ENCODE peak calls at places on chromosome 18, in five cellular contexts. One of them, this sample, is unnamed.

GRCh38 chr18:8754995-8755955 is 49.9 kb downstream of the MTCL1 start:
- DNase-seq in amniotic stem cell: no peak
- DNase-seq in NCI-H1092 treated with DMSO at 0.1 percent for 48 hours: no peak
- DNase-seq in brain microvascular endothelial cell: peak
- DNase-seq in cardiac fibroblast: no peak
- DNase-seq in this sample: no peak

GRCh38 chr18:31819106-31819924 is 58.6 kb upstream of the SLC25A52 start:
- DNase-seq in amniotic stem cell: peak
- DNase-seq in NCI-H1092 treated with DMSO at 0.1 percent for 48 hours: peak
- DNase-seq in brain microvascular endothelial cell: peak
- DNase-seq in cardiac fibroblast: peak
- DNase-seq in this sample: no peak

GRCh38 chr18:66894851-66895250 is 291.0 kb upstream of the CDH19 start:
- DNase-seq in amniotic stem cell: no peak
- DNase-seq in NCI-H1092 treated with DMSO at 0.1 percent for 48 hours: no peak
- DNase-seq in brain microvascular endothelial cell: no peak
- DNase-seq in cardiac fibroblast: no peak
- DNase-seq in this sample: no peak

GRCh38 chr18:76565238-76566173 is 70.5 kb upstream of the ZNF516 start:
- DNase-seq in amniotic stem cell: peak
- DNase-seq in NCI-H1092 treated with DMSO at 0.1 percent for 48 hours: no peak
- DNase-seq in brain microvascular endothelial cell: peak
- DNase-seq in cardiac fibroblast: peak
- DNase-seq in this sample: peak

GRCh38 chr18:23422751-23423418 is 30.2 kb upstream of the RIOK3 start:
- DNase-seq in amniotic stem cell: no peak
- DNase-seq in NCI-H1092 treated with DMSO at 0.1 percent for 48 hours: no peak
- DNase-seq in brain microvascular endothelial cell: peak
- DNase-seq in cardiac fibroblast: peak
- DNase-seq in this sample: no peak

GRCh38 chr18:75320506-75320905 is 107.0 kb downstream of the SMIM21 start:
- DNase-seq in amniotic stem cell: no peak
- DNase-seq in NCI-H1092 treated with DMSO at 0.1 percent for 48 hours: no peak
- DNase-seq in brain microvascular endothelial cell: no peak
- DNase-seq in cardiac fibroblast: no peak
- DNase-seq in this sample: no peak

GRCh38 chr18:12304351-12305210 is 3.5 kb upstream of the TUBB6 start:
- DNase-seq in amniotic stem cell: no peak
- DNase-seq in NCI-H1092 treated with DMSO at 0.1 percent for 48 hours: peak
- DNase-seq in brain microvascular endothelial cell: no peak
- DNase-seq in cardiac fibroblast: no peak
- DNase-seq in this sample: no peak

GRCh38 chr18:9240270-9240669 is 94.3 kb upstream of the TWSG1 start:
- DNase-seq in amniotic stem cell: no peak
- DNase-seq in NCI-H1092 treated with DMSO at 0.1 percent for 48 hours: no peak
- DNase-seq in brain microvascular endothelial cell: no peak
- DNase-seq in cardiac fibroblast: no peak
- DNase-seq in this sample: no peak

GRCh38 chr18:9943311-9943710 is 29.5 kb downstream of the VAPA start:
- DNase-seq in amniotic stem cell: no peak
- DNase-seq in NCI-H1092 treated with DMSO at 0.1 percent for 48 hours: peak
- DNase-seq in brain microvascular endothelial cell: no peak
- DNase-seq in cardiac fibroblast: no peak
- DNase-seq in this sample: no peak

GRCh38 chr18:31965331-31965970 is 22.5 kb upstream of the TRAPPC8 start:
- DNase-seq in amniotic stem cell: no peak
- DNase-seq in NCI-H1092 treated with DMSO at 0.1 percent for 48 hours: no peak
- DNase-seq in brain microvascular endothelial cell: no peak
- DNase-seq in cardiac fibroblast: no peak
- DNase-seq in this sample: no peak

GRCh38 chr18:68623342-68623741 is 91.6 kb downstream of the TMX3 start:
- DNase-seq in amniotic stem cell: peak
- DNase-seq in NCI-H1092 treated with DMSO at 0.1 percent for 48 hours: peak
- DNase-seq in brain microvascular endothelial cell: peak
- DNase-seq in cardiac fibroblast: peak
- DNase-seq in this sample: peak

GRCh38 chr18:43068781-43069180 is 46.7 kb downstream of the RIT2 start:
- DNase-seq in amniotic stem cell: no peak
- DNase-seq in NCI-H1092 treated with DMSO at 0.1 percent for 48 hours: no peak
- DNase-seq in brain microvascular endothelial cell: no peak
- DNase-seq in cardiac fibroblast: no peak
- DNase-seq in this sample: no peak

GRCh38 chr18:63930774-63931354 is 18.2 kb upstream of the HMSD start:
- DNase-seq in amniotic stem cell: no peak
- DNase-seq in NCI-H1092 treated with DMSO at 0.1 percent for 48 hours: no peak
- DNase-seq in brain microvascular endothelial cell: no peak
- DNase-seq in cardiac fibroblast: no peak
- DNase-seq in this sample: no peak

GRCh38 chr18:73613706-73614340 is 533.8 kb downstream of the FBXO15 start:
- DNase-seq in amniotic stem cell: no peak
- DNase-seq in NCI-H1092 treated with DMSO at 0.1 percent for 48 hours: no peak
- DNase-seq in brain microvascular endothelial cell: no peak
- DNase-seq in cardiac fibroblast: peak
- DNase-seq in this sample: no peak

GRCh38 chr18:60493066-60493465 is 120.5 kb upstream of the MC4R start:
- DNase-seq in amniotic stem cell: no peak
- DNase-seq in NCI-H1092 treated with DMSO at 0.1 percent for 48 hours: no peak
- DNase-seq in brain microvascular endothelial cell: no peak
- DNase-seq in cardiac fibroblast: no peak
- DNase-seq in this sample: no peak

GRCh38 chr18:506264-506663 is 5.8 kb upstream of the COLEC12 start:
- DNase-seq in amniotic stem cell: no peak
- DNase-seq in NCI-H1092 treated with DMSO at 0.1 percent for 48 hours: no peak
- DNase-seq in brain microvascular endothelial cell: no peak
- DNase-seq in cardiac fibroblast: no peak
- DNase-seq in this sample: no peak

GRCh38 chr18:22983175-22983574 is 50.0 kb downstream of the RBBP8 start:
- DNase-seq in amniotic stem cell: peak
- DNase-seq in NCI-H1092 treated with DMSO at 0.1 percent for 48 hours: peak
- DNase-seq in brain microvascular endothelial cell: no peak
- DNase-seq in cardiac fibroblast: peak
- DNase-seq in this sample: no peak

GRCh38 chr18:62105373-62105772 is 81.5 kb downstream of the PIGN start:
- DNase-seq in amniotic stem cell: no peak
- DNase-seq in NCI-H1092 treated with DMSO at 0.1 percent for 48 hours: no peak
- DNase-seq in brain microvascular endothelial cell: peak
- DNase-seq in cardiac fibroblast: peak
- DNase-seq in this sample: no peak

GRCh38 chr18:68763082-68763481 is 34.8 kb upstream of the CCDC102B start:
- DNase-seq in amniotic stem cell: no peak
- DNase-seq in NCI-H1092 treated with DMSO at 0.1 percent for 48 hours: no peak
- DNase-seq in brain microvascular endothelial cell: peak
- DNase-seq in cardiac fibroblast: peak
- DNase-seq in this sample: no peak

This sample was measured in head of caudate nucleus.